ENCODE peak calls at places on chromosomes 5 and 9, in ten cellular contexts. One of them, this sample, is unnamed.

GRCh38 chr5:16065810-16066209 is 113.8 kb downstream of the MARCHF11 start:
- DNase-seq in right lobe of liver: no peak
- DNase-seq in ovary: no peak
- DNase-seq in IMR-90: no peak
- DNase-seq in transverse colon: no peak
- DNase-seq in H1: no peak
- DNase-seq in body of pancreas: no peak
- DNase-seq in tibial nerve: no peak
- DNase-seq in breast epithelium: no peak
- DNase-seq in spleen: no peak
- DNase-seq in this sample: no peak

GRCh38 chr5:38453506-38453905 is 102.9 kb downstream of the LIFR start:
- DNase-seq in right lobe of liver: no peak
- DNase-seq in ovary: no peak
- DNase-seq in IMR-90: no peak
- DNase-seq in transverse colon: no peak
- DNase-seq in H1: no peak
- DNase-seq in body of pancreas: no peak
- DNase-seq in tibial nerve: no peak
- DNase-seq in breast epithelium: no peak
- DNase-seq in spleen: no peak
- DNase-seq in this sample: no peak

GRCh38 chr9:126049088-126049487 is 277.5 kb upstream of the MVB12B start:
- DNase-seq in right lobe of liver: no peak
- DNase-seq in ovary: no peak
- DNase-seq in IMR-90: no peak
- DNase-seq in transverse colon: no peak
- DNase-seq in H1: no peak
- DNase-seq in body of pancreas: no peak
- DNase-seq in tibial nerve: no peak
- DNase-seq in breast epithelium: no peak
- DNase-seq in spleen: no peak
- DNase-seq in this sample: no peak

GRCh38 chr5:100456615-100457014 is 78.6 kb upstream of the FAM174A start:
- DNase-seq in right lobe of liver: no peak
- DNase-seq in ovary: no peak
- DNase-seq in IMR-90: no peak
- DNase-seq in transverse colon: no peak
- DNase-seq in H1: no peak
- DNase-seq in body of pancreas: no peak
- DNase-seq in tibial nerve: no peak
- DNase-seq in breast epithelium: no peak
- DNase-seq in spleen: no peak
- DNase-seq in this sample: no peak

GRCh38 chr5:181243020-181243520 is 636 bp downstream of the RACK1 start:
- DNase-seq in right lobe of liver: no peak
- DNase-seq in ovary: no peak
- DNase-seq in IMR-90: no peak
- DNase-seq in transverse colon: no peak
- DNase-seq in H1: no peak
- DNase-seq in body of pancreas: no peak
- DNase-seq in tibial nerve: no peak
- DNase-seq in breast epithelium: no peak
- DNase-seq in spleen: no peak
- DNase-seq in this sample: no peak

GRCh38 chr9:36191696-36192095 is 975 bp downstream of the CLTA start:
- DNase-seq in right lobe of liver: no peak
- DNase-seq in ovary: no peak
- DNase-seq in IMR-90: no peak
- DNase-seq in transverse colon: no peak
- DNase-seq in H1: no peak
- DNase-seq in body of pancreas: no peak
- DNase-seq in tibial nerve: no peak
- DNase-seq in breast epithelium: no peak
- DNase-seq in spleen: no peak
- DNase-seq in this sample: no peak

GRCh38 chr5:165209101-165209727 is 1703.8 kb downstream of the MAT2B start:
- DNase-seq in right lobe of liver: no peak
- DNase-seq in ovary: no peak
- DNase-seq in IMR-90: peak
- DNase-seq in transverse colon: no peak
- DNase-seq in H1: no peak
- DNase-seq in body of pancreas: no peak
- DNase-seq in tibial nerve: no peak
- DNase-seq in breast epithelium: no peak
- DNase-seq in spleen: no peak
- DNase-seq in this sample: no peak

GRCh38 chr5:138874771-138875628 is at the start of gene LRRTM2:
- DNase-seq in right lobe of liver: no peak
- DNase-seq in ovary: no peak
- DNase-seq in IMR-90: peak
- DNase-seq in transverse colon: no peak
- DNase-seq in H1: no peak
- DNase-seq in body of pancreas: no peak
- DNase-seq in tibial nerve: no peak
- DNase-seq in breast epithelium: no peak
- DNase-seq in spleen: no peak
- DNase-seq in this sample: no peak

DNA sequence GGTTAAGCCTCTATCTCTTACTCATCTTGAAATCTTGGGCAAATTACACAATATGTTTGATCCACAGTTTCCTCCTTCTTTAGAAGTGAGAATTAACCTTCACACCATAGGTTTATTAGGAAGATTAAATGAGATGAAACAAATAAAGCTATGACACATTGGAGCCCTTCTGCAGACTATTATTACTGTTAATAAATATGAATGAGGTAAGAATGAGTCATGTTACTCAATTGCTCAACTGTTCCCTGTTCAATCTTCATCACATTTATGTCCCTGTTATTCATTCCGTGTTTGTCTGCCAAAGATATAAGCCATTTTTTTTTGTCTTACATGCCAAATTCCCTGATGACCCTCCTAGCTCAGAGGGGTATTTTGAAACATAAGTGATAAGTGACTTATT is 52.1 kb upstream of the PAPPA start:
- DNase-seq in right lobe of liver: no peak
- DNase-seq in ovary: no peak
- DNase-seq in IMR-90: peak
- DNase-seq in transverse colon: no peak
- DNase-seq in H1: no peak
- DNase-seq in body of pancreas: no peak
- DNase-seq in tibial nerve: no peak
- DNase-seq in breast epithelium: no peak
- DNase-seq in spleen: no peak
- DNase-seq in this sample: no peak
- H3K27ac ChIP-seq in right lobe of liver: no peak
- H3K27ac ChIP-seq in ovary: no peak
- H3K27ac ChIP-seq in IMR-90: no peak
- H3K27ac ChIP-seq in transverse colon: no peak
- H3K27ac ChIP-seq in H1: no peak
- H3K27ac ChIP-seq in body of pancreas: no peak
- H3K27ac ChIP-seq in tibial nerve: no peak
- H3K27ac ChIP-seq in breast epithelium: no peak
- H3K27ac ChIP-seq in spleen: no peak
- H3K27ac ChIP-seq in this sample: no peak

DNA sequence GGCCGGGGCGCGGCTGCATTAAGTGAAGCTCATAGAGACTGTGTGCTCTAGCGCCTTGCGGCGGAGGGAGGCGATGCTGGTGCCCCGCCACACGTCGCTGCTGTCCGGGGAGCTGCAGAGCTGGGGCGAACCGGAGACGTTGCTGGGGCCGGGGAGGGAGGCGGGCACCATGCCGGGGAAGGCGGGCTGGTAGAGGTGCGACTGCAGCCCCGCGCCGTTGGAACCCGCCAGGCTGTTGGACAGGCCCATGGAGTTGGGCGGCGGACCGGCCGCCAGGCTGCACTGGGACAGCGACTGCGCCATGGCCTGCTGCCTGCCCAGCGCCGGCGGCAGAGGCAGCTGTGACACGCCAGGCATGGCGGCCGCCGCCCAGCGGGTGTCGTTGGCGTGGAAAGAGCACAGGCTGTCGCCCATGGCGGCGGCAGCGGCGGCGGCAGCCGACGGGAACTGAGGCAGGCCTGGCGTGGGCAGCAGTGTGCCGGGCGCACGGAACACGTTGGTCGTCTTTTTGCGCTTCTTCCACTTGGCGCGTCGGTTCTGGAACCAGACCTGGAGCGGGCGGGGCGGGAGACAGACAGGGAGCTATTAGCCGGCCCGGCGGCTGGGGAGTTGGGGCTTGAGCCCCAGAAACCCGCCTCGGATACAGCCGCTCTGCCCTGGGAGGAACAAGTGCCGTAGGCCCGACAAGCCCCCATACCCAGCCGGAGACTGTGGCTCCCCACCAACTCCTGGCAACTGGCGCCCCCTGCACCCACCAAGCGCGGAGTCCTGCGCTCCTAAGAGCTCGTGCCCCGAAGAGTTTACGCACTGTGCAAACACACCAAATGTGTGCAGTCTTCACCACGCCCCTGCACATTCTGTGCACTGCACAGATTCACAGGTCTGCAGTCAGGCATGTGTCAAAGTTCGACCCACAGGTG is 8.0 kb downstream of the OTP start:
- DNase-seq in right lobe of liver: no peak
- DNase-seq in ovary: no peak
- DNase-seq in IMR-90: no peak
- DNase-seq in transverse colon: peak
- DNase-seq in H1: peak
- DNase-seq in body of pancreas: peak
- DNase-seq in tibial nerve: no peak
- DNase-seq in breast epithelium: no peak
- DNase-seq in spleen: peak
- DNase-seq in this sample: no peak
- TF ChIP-seq POLR2A in right lobe of liver: no peak
- TF ChIP-seq POLR2A in ovary: no peak
- TF ChIP-seq POLR2A in IMR-90: no peak
- TF ChIP-seq POLR2A in transverse colon: no peak
- TF ChIP-seq POLR2A in H1: no peak
- TF ChIP-seq POLR2A in body of pancreas: no peak
- TF ChIP-seq POLR2A in tibial nerve: no peak
- TF ChIP-seq POLR2A in breast epithelium: no peak
- TF ChIP-seq POLR2A in spleen: no peak
- TF ChIP-seq POLR2A in this sample: no peak

GRCh38 chr5:144206136-144206535 is 35.5 kb downstream of the KCTD16 start:
- DNase-seq in right lobe of liver: no peak
- DNase-seq in ovary: no peak
- DNase-seq in IMR-90: peak
- DNase-seq in transverse colon: no peak
- DNase-seq in H1: no peak
- DNase-seq in body of pancreas: no peak
- DNase-seq in tibial nerve: no peak
- DNase-seq in breast epithelium: no peak
- DNase-seq in spleen: no peak
- DNase-seq in this sample: no peak

GRCh38 chr5:144205141-144205551 is 34.5 kb downstream of the KCTD16 start:
- DNase-seq in right lobe of liver: no peak
- DNase-seq in ovary: peak
- DNase-seq in IMR-90: peak
- DNase-seq in transverse colon: no peak
- DNase-seq in H1: peak
- DNase-seq in body of pancreas: peak
- DNase-seq in tibial nerve: no peak
- DNase-seq in breast epithelium: no peak
- DNase-seq in spleen: no peak
- DNase-seq in this sample: no peak

GRCh38 chr5:144203750-144204596 is 33.3 kb downstream of the KCTD16 start:
- DNase-seq in right lobe of liver: no peak
- DNase-seq in ovary: no peak
- DNase-seq in IMR-90: peak
- DNase-seq in transverse colon: peak
- DNase-seq in H1: peak
- DNase-seq in body of pancreas: peak
- DNase-seq in tibial nerve: peak
- DNase-seq in breast epithelium: no peak
- DNase-seq in spleen: no peak
- DNase-seq in this sample: no peak

GRCh38 chr5:144209421-144209820 is 38.7 kb downstream of the KCTD16 start:
- DNase-seq in right lobe of liver: no peak
- DNase-seq in ovary: no peak
- DNase-seq in IMR-90: no peak
- DNase-seq in transverse colon: no peak
- DNase-seq in H1: no peak
- DNase-seq in body of pancreas: no peak
- DNase-seq in tibial nerve: no peak
- DNase-seq in breast epithelium: no peak
- DNase-seq in spleen: no peak
- DNase-seq in this sample: no peak

GRCh38 chr5:144207875-144208444 is 37.3 kb downstream of the KCTD16 start:
- DNase-seq in right lobe of liver: no peak
- DNase-seq in ovary: no peak
- DNase-seq in IMR-90: no peak
- DNase-seq in transverse colon: no peak
- DNase-seq in H1: no peak
- DNase-seq in body of pancreas: no peak
- DNase-seq in tibial nerve: no peak
- DNase-seq in breast epithelium: no peak
- DNase-seq in spleen: no peak
- DNase-seq in this sample: no peak
- TF ChIP-seq CTCF in right lobe of liver: no peak
- TF ChIP-seq CTCF in ovary: no peak
- TF ChIP-seq CTCF in IMR-90: peak
- TF ChIP-seq CTCF in transverse colon: no peak
- TF ChIP-seq CTCF in H1: no peak
- TF ChIP-seq CTCF in body of pancreas: peak
- TF ChIP-seq CTCF in tibial nerve: no peak
- TF ChIP-seq CTCF in breast epithelium: no peak
- TF ChIP-seq CTCF in spleen: no peak
- TF ChIP-seq CTCF in this sample: no peak

GRCh38 chr9:89154218-89154617 is 24.4 kb downstream of the SHC3 start:
- DNase-seq in right lobe of liver: no peak
- DNase-seq in ovary: no peak
- DNase-seq in IMR-90: no peak
- DNase-seq in transverse colon: no peak
- DNase-seq in H1: no peak
- DNase-seq in body of pancreas: no peak
- DNase-seq in tibial nerve: no peak
- DNase-seq in breast epithelium: no peak
- DNase-seq in spleen: no peak
- DNase-seq in this sample: no peak

GRCh38 chr9:89153618-89154017 is 25.0 kb downstream of the SHC3 start:
- DNase-seq in right lobe of liver: no peak
- DNase-seq in ovary: no peak
- DNase-seq in IMR-90: peak
- DNase-seq in transverse colon: no peak
- DNase-seq in H1: no peak
- DNase-seq in body of pancreas: no peak
- DNase-seq in tibial nerve: no peak
- DNase-seq in breast epithelium: no peak
- DNase-seq in spleen: no peak
- DNase-seq in this sample: no peak

GRCh38 chr9:89153187-89153586 is 25.4 kb downstream of the SHC3 start:
- DNase-seq in right lobe of liver: no peak
- DNase-seq in ovary: no peak
- DNase-seq in IMR-90: no peak
- DNase-seq in transverse colon: no peak
- DNase-seq in H1: no peak
- DNase-seq in body of pancreas: no peak
- DNase-seq in tibial nerve: no peak
- DNase-seq in breast epithelium: no peak
- DNase-seq in spleen: no peak
- DNase-seq in this sample: no peak

GRCh38 chr9:89149726-89150125 is 28.9 kb downstream of the SHC3 start:
- DNase-seq in right lobe of liver: no peak
- DNase-seq in ovary: no peak
- DNase-seq in IMR-90: peak
- DNase-seq in transverse colon: no peak
- DNase-seq in H1: no peak
- DNase-seq in body of pancreas: no peak
- DNase-seq in tibial nerve: no peak
- DNase-seq in breast epithelium: no peak
- DNase-seq in spleen: no peak
- DNase-seq in this sample: no peak

DNA sequence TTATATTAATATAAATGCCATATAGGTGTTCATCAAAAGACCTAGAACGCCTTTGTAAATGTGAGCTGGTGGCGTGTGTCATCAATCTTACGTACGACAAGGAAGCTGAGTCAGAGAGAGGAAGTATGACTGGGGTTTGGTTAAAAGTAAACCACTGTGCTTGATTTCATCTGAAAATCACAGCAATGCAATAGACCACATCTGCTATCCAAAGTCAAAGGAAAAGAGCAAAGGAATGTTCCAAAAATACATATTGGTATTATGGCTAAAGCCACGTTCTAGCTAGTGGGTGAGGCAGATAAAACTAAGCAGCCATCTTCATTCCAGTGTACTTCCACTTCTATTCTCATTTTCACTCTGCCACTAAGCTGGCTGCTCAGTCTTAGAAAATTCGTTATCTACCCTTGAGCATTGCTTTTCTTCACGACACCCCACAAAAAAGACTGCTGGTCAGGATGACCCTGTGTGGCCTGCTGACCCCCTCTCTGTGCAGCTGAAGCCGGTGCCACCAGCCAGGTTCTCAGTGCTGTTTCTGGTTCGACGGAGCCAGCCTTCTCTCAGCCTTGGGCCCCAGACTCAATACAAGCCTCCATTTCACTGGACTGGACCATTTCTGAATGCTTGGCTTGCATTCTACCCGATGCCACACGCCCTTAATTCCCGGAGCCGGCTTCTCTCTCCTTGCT is 23.8 kb downstream of the SHC3 start:
- DNase-seq in right lobe of liver: no peak
- DNase-seq in ovary: no peak
- DNase-seq in IMR-90: peak
- DNase-seq in transverse colon: no peak
- DNase-seq in H1: no peak
- DNase-seq in body of pancreas: no peak
- DNase-seq in tibial nerve: no peak
- DNase-seq in breast epithelium: no peak
- DNase-seq in spleen: no peak
- DNase-seq in this sample: no peak
- H3K27ac ChIP-seq in right lobe of liver: no peak
- H3K27ac ChIP-seq in ovary: no peak
- H3K27ac ChIP-seq in IMR-90: peak
- H3K27ac ChIP-seq in transverse colon: no peak
- H3K27ac ChIP-seq in H1: no peak
- H3K27ac ChIP-seq in body of pancreas: no peak
- H3K27ac ChIP-seq in tibial nerve: no peak
- H3K27ac ChIP-seq in breast epithelium: no peak
- H3K27ac ChIP-seq in spleen: no peak
- H3K27ac ChIP-seq in this sample: no peak